ENCODE peak calls at places on chromosomes 7 and 10, in four cellular contexts. B is mesenchymal stem cell, F is IMR-90, N is neuronal stem cell. X is an unnamed sample.

GRCh38 chr7:30224511-30225031 is 59.8 kb upstream of the ZNRF2 start:
- DNase-seq in B (peak), F (peak), N (no peak), X (no peak)

GRCh38 chr10:3668276-3668960 is 116.6 kb downstream of the KLF6 start:
- DNase-seq in B (peak), F (peak), N (no peak), X (peak)

GRCh38 chr10:92822060-92822634 is 26.2 kb upstream of the EXOC6 start:
- DNase-seq in B (peak), F (peak), N (no peak), X (no peak)

GRCh38 chr10:82811621-82812020 is 936.6 kb downstream of the NRG3 start:
- DNase-seq in B (peak), F (no peak), N (no peak), X (peak)

GRCh38 chr10:33180390-33180789 is 154.1 kb downstream of the NRP1 start:
- DNase-seq in B (no peak), F (peak), N (no peak), X (no peak)

GRCh38 chr10:73534857-73535256 is 39.0 kb upstream of the PPP3CB start:
- DNase-seq in B (no peak), F (no peak), N (no peak), X (no peak)

GRCh38 chr7:150791746-150792452 is 8.3 kb downstream of the TMEM176B start:
- DNase-seq in B (no peak), F (no peak), N (no peak), X (no peak)

GRCh38 chr7:142357953-142358520 is 100.2 kb upstream of the PRSS58 start:
- DNase-seq in B (peak), F (peak), N (peak), X (peak)

GRCh38 chr10:128047991-128048826 is 78.0 kb downstream of the MKI67 start:
- DNase-seq in B (peak), F (peak), N (no peak), X (no peak)

GRCh38 chr10:78953124-78954008 is 115.4 kb upstream of the ZMIZ1 start:
- DNase-seq in B (peak), F (no peak), N (no peak), X (no peak)

GRCh38 chr7:47195641-47196040 is 386.3 kb downstream of the TNS3 start:
- DNase-seq in B (no peak), F (no peak), N (no peak), X (peak)

GRCh38 chr10:43204943-43205671 is 61.8 kb downstream of the RASGEF1A start:
- DNase-seq in B (peak), F (peak), N (peak), X (peak)

GRCh38 chr7:6651866-6652445 is 14.8 kb downstream of the ZNF316 start:
- DNase-seq in B (no peak), F (no peak), N (no peak), X (no peak)

GRCh38 chr10:44416976-44417375 is 32.1 kb upstream of the CXCL12 start:
- DNase-seq in B (no peak), F (no peak), N (no peak), X (no peak)

GRCh38 chr7:24722386-24723177 is 34.7 kb downstream of the GSDME start:
- DNase-seq in B (peak), F (no peak), N (peak), X (peak)

GRCh38 chr10:51162002-51162401 is 87.7 kb downstream of the PRKG1 start:
- DNase-seq in B (peak), F (no peak), N (peak), X (peak)

GRCh38 chr10:110218627-110219026 is 11.2 kb downstream of the MXI1 start:
- DNase-seq in B (peak), F (no peak), N (no peak), X (no peak)

GRCh38 chr10:110850990-110851389 is 20.7 kb upstream of the PDCD4 start:
- DNase-seq in B (no peak), F (no peak), N (no peak), X (no peak)

GRCh38 chr7:69748530-69748929 is 150.3 kb downstream of the AUTS2 start:
- DNase-seq in B (no peak), F (no peak), N (no peak), X (no peak)

GRCh38 chr10:97574374-97575100 is 2.0 kb downstream of the ANKRD2 start:
- DNase-seq in B (peak), F (peak), N (no peak), X (peak)

GRCh38 chr7:50227623-50228618 is 76.6 kb upstream of the IKZF1 start:
- DNase-seq in B (no peak), F (no peak), N (no peak), X (no peak)

GRCh38 chr10:120456626-120457430 is at the start of gene PLPP4:
- DNase-seq in B (peak), F (no peak), N (peak), X (peak)

GRCh38 chr7:27102578-27103442 is at the start of gene HOXA2:
- DNase-seq in B (peak), F (peak), N (no peak), X (no peak)
- H3K4me3 ChIP-seq in B (peak), F (peak), N (no peak), X (no peak)

GRCh38 chr7:101494602-101495329 is 132.1 kb downstream of the COL26A1 start:
- DNase-seq in B (no peak), F (no peak), N (no peak), X (peak)
- H4K8ac ChIP-seq in B (no peak), F (no peak), N (no peak), X (no peak)

GRCh38 chr10:99236627-99237309 is 1.1 kb upstream of the HPSE2 start:
- DNase-seq in B (no peak), F (no peak), N (no peak), X (peak)
- H3K4me3 ChIP-seq in B (no peak), F (no peak), N (peak), X (peak)

DNA sequence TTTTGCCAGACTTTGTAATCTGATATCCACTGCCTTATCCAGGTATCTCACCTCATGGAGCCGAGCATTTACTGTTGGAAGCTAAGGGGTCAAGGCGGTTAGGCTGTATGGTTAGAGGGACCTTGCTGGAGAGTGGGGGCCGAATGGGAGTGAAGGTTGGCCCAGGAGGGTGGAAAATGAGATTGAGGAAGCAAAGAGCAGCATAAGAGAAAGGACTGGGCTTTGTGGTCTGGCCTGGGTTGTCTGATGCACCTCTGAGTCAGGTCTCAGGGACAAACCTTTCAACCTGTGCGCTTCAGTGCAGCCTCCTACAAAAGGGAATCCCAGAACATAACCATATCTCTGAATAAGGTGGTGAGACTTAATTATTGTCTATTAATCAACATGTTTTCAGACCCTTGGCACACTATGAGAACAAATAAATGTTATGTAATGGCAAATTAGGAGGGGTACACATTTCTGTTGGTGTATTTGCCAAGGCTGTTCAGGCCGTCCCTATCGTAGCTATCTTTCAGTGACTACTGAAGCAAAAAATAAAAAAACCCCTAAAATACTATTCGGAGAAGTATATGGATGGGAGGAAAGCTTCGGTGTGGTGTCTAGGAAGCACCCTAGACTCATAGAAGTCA is 4.2 kb downstream of the CAMK1D start:
- DNase-seq in B (no peak), F (no peak), N (no peak), X (no peak)
- H4K8ac ChIP-seq in B (no peak), F (no peak), N (no peak), X (no peak)

DNA sequence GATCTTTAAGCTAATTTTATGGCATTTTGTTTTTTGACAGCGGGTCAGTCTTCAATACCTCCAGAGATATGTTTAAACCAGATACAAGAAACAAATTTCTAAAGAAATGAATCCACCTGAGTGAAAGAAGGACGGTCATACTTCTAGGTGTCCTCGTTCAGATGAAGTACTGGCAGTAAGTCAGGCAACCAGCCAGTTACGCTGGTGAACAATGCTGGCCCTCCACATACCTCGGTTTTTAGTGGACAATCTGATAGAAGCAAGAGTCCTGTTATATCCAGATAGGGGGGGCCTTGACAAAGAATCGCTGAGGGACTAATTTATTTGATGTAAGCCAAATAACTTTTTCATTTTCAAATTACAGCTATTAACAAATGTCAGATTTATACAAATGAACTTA is 266.4 kb upstream of the KLF14 start:
- DNase-seq in B (no peak), F (no peak), N (no peak), X (no peak)
- H3K4me3 ChIP-seq in B (no peak), F (no peak), N (no peak), X (no peak)

GRCh38 chr10:1605999-1606940 is 131.1 kb downstream of the ADARB2 start:
- DNase-seq in B (no peak), F (no peak), N (no peak), X (no peak)
- H4K8ac ChIP-seq in B (no peak), F (no peak), N (no peak), X (no peak)

GRCh38 chr7:123039269-123039668 is 43.8 kb upstream of the TAS2R16 start:
- DNase-seq in B (no peak), F (no peak), N (no peak), X (peak)

GRCh38 chr7:123043642-123044041 is 48.1 kb upstream of the TAS2R16 start:
- DNase-seq in B (no peak), F (no peak), N (no peak), X (no peak)

DNA sequence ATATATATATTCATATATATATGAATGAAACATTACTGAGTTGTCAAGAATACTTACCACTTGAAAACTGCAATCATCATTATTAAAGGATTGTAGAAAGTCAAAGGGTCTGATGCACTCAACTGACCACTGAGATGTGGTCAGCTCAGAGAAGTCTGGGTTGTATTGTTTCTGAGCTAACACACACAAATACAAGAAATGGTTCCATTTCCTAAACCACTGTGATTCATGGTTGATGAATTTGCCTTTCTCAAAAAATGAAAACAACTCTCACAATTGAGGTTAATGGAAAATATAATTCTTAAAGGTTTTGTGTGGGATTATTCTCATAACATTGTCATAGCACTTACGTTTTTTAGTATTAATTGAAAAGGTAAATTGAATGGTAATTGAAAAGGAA is 45.6 kb upstream of the TAS2R16 start:
- DNase-seq in B (peak), F (no peak), N (no peak), X (no peak)
- H3K4me3 ChIP-seq in B (no peak), F (no peak), N (no peak), X (no peak)

GRCh38 chr7:11831727-11832495 is at the start of gene THSD7A:
- DNase-seq in B (peak), F (peak), N (peak), X (peak)
- H4K8ac ChIP-seq in B (no peak), F (no peak), N (no peak), X (no peak)

DNA sequence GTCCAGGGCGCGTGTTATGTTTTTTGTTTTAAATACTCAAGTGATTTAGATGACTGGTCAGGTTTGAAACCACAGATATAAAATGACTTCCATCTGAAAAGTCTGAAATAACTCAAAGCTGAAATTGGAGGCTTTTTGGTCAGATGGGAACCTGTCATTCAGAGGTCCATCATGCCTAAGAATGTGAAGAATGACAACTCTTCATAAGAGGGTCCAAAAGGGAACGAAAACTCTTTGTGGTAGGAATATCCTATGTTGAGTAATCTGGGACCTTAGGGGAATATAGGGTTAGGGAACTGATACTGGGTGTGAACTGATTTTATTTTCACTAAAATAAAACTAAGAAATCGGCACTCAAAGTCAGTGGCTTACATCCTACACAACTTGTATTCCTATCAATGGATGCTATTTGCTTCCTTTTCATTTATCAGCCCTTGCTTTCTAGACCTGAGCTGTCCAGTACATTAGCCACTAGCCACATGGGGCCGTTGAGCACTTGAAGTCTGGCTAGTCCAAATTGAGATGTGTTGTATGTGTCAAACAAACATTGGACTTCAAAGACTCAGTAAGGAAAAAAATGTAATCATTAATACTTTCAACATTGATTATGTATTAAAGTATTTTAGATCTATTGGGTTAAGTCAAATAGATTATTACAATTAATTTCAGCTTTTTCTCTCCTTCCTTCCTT is 56.3 kb upstream of the KDM7A start:
- DNase-seq in B (no peak), F (no peak), N (no peak), X (no peak)
- H3K4me3 ChIP-seq in B (no peak), F (no peak), N (no peak), X (no peak)

X was measured in mesendoderm.